ENCODE peak calls at places on chromosome 4, in seven cellular contexts. K, U, N, O, Z, R and L are unnamed samples. For H3K27me3, the result is how much of the 10 kb centered on the place peaks cover.

GRCh38 chr4:41452484-41453225 is 85.3 kb upstream of the LIMCH1 start:
- DNase-seq in U (no peak), K (no peak), O (no peak), R (no peak), N (no peak), Z (no peak), L (no peak)

GRCh38 chr4:32700838-32701237 is 1980.7 kb downstream of the PCDH7 start:
- DNase-seq in R (no peak), K (no peak), U (no peak), O (no peak), Z (no peak), N (no peak), L (no peak)

GRCh38 chr4:72842323-72842722 is 227.2 kb downstream of the COX18 start:
- DNase-seq in N (no peak), U (peak), Z (no peak), K (no peak), O (no peak), R (no peak), L (no peak)

GRCh38 chr4:41957634-41958033 is 22.4 kb downstream of the TMEM33 start:
- DNase-seq in R (no peak), K (peak), Z (no peak), N (no peak), U (no peak), O (peak), L (no peak)

GRCh38 chr4:8341691-8342090 is 72.1 kb downstream of the HTRA3 start:
- DNase-seq in U (no peak), O (no peak), R (no peak), K (no peak), Z (peak), N (peak), L (no peak)

GRCh38 chr4:173698557-173699262 is 168.7 kb upstream of the HAND2 start:
- DNase-seq in U (no peak), N (no peak), R (no peak), O (no peak), K (no peak), Z (peak), L (no peak)

GRCh38 chr4:74930166-74930565 is 2.8 kb upstream of the PARM1 start:
- DNase-seq in U (no peak), O (no peak), Z (no peak), N (no peak), R (no peak), K (no peak), L (no peak)

GRCh38 chr4:10581022-10581421 is 103.5 kb downstream of the CLNK start:
- DNase-seq in R (no peak), O (no peak), U (no peak), Z (no peak), K (no peak), N (no peak), L (no peak)

GRCh38 chr4:175827510-175827909 is 15.4 kb upstream of the GPM6A start:
- DNase-seq in U (no peak), K (no peak), O (no peak), R (no peak), N (no peak), Z (no peak), L (no peak)

GRCh38 chr4:39718366-39719323 is 20.7 kb downstream of the UBE2K start:
- DNase-seq in R (no peak), N (no peak), O (no peak), Z (no peak), K (no peak), U (no peak), L (no peak)

GRCh38 chr4:41135761-41136160 is 78.6 kb downstream of the APBB2 start:
- DNase-seq in O (no peak), K (no peak), Z (no peak), R (no peak), N (no peak), U (peak), L (no peak)

GRCh38 chr4:93467484-93468155 is 360.9 kb upstream of the ATOH1 start:
- DNase-seq in Z (no peak), K (peak), R (no peak), N (no peak), O (no peak), U (no peak), L (no peak)

GRCh38 chr4:140296335-140296753 is 77.1 kb upstream of the SCOC start:
- DNase-seq in O (peak), U (peak), N (peak), R (no peak), K (no peak), Z (peak), L (no peak)

GRCh38 chr4:84804126-84804525 is 162.4 kb downstream of the WDFY3 start:
- DNase-seq in U (no peak), N (no peak), K (no peak), R (no peak), Z (no peak), O (peak), L (no peak)

GRCh38 chr4:155610143-155610542 is 56.5 kb upstream of the GUCY1A1 start:
- DNase-seq in N (no peak), K (no peak), U (no peak), R (no peak), Z (no peak), O (no peak), L (no peak)

GRCh38 chr4:38368612-38369011 is 295.4 kb upstream of the KLF3 start:
- DNase-seq in K (no peak), Z (no peak), O (peak), N (no peak), U (no peak), R (no peak), L (no peak)

GRCh38 chr4:47741200-47741599 is 96.7 kb downstream of the CORIN start:
- DNase-seq in R (no peak), N (no peak), O (peak), Z (no peak), K (no peak), U (peak), L (no peak)

GRCh38 chr4:98448923-98449322 is 187.7 kb downstream of the RAP1GDS1 start:
- DNase-seq in N (no peak), O (no peak), U (peak), Z (peak), R (no peak), K (peak), L (peak)

GRCh38 chr4:21901831-21902230 is 46.7 kb downstream of the KCNIP4 start:
- DNase-seq in U (peak), O (peak), Z (no peak), N (no peak), K (no peak), R (no peak), L (no peak)

GRCh38 chr4:151644625-151645024 is 116.2 kb downstream of the GATB start:
- DNase-seq in O (no peak), U (no peak), R (no peak), N (no peak), Z (no peak), K (peak), L (no peak)

GRCh38 chr4:2714918-2715317 is 41.2 kb downstream of the TNIP2 start:
- DNase-seq in U (no peak), K (no peak), Z (no peak), O (no peak), R (no peak), N (no peak), L (no peak)

GRCh38 chr4:150217192-150217591 is 138.9 kb downstream of the DCLK2 start:
- DNase-seq in O (peak), K (peak), R (no peak), Z (no peak), N (no peak), U (peak), L (no peak)

GRCh38 chr4:79650794-79651431 is 242.9 kb upstream of the GK2 start:
- DNase-seq in U (peak), O (peak), R (no peak), Z (no peak), N (no peak), K (no peak), L (no peak)

GRCh38 chr4:19030048-19030447 is 1008.5 kb upstream of the LCORL start:
- DNase-seq in Z (no peak), R (no peak), N (no peak), U (no peak), O (no peak), K (peak), L (no peak)

GRCh38 chr4:100566396-100566795 is 48.6 kb upstream of the EMCN start:
- DNase-seq in K (no peak), N (no peak), Z (no peak), R (no peak), U (no peak), O (no peak), L (no peak)

GRCh38 chr4:170027181-170027829 is 1.1 kb upstream of the MFAP3L start:
- DNase-seq in O (peak), U (peak), N (peak), R (peak), Z (peak), K (peak), L (peak)

GRCh38 chr4:123250843-123251242 is 145.8 kb upstream of the SPRY1 start:
- DNase-seq in K (no peak), R (no peak), N (peak), O (peak), U (peak), Z (peak), L (no peak)

GRCh38 chr4:154622598-154622997 is 10.1 kb upstream of the FGG start:
- DNase-seq in O (peak), R (no peak), N (no peak), K (peak), Z (no peak), U (peak), L (no peak)

GRCh38 chr4:823761-824460 is 2.0 kb downstream of the CPLX1 start:
- DNase-seq in N (no peak), U (no peak), Z (no peak), K (no peak), R (peak), O (no peak), L (peak)

GRCh38 chr4:4803216-4803903 is 56.1 kb upstream of the MSX1 start:
- DNase-seq in U (no peak), Z (no peak), K (no peak), O (no peak), N (no peak), R (no peak), L (no peak)

GRCh38 chr4:119540249-119540648 is 88.4 kb downstream of the PDE5A start:
- DNase-seq in U (peak), Z (no peak), N (no peak), R (no peak), O (no peak), K (no peak), L (no peak)

GRCh38 chr4:111074523-111075114 is 451.7 kb upstream of the PITX2 start:
- DNase-seq in Z (no peak), R (peak), O (no peak), K (no peak), N (no peak), U (no peak), L (no peak)

GRCh38 chr4:25058796-25059195 is 28.1 kb upstream of the LGI2 start:
- DNase-seq in R (no peak), U (no peak), O (no peak), N (no peak), Z (no peak), K (no peak), L (no peak)
- H3K27me3 ChIP-seq in R (under half), U (under half), O (under half), N (under half), Z (under half), K (under half), L (under half)

DNA sequence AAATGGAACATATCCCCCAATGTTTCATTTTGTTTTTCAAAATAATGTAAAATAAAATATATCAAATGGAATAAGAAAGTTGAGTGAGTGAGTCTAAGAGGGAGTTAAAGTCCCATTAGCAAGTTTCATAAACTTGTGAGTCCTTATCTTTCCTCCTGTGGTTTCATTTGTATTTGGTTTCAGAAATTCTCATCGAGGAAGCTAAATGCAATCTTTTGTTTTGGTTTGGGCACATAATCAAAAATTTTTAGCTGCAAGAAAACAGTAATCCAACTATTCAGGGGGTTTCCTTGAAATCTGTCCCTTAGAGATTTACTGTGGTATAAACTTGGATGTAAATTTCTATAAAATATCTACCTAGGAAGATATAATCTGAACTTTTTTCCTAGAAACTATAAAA is 124.2 kb downstream of the CAMK2D start:
- DNase-seq in N (no peak), R (no peak), U (peak), K (no peak), Z (no peak), O (peak), L (no peak)
- H3K27ac ChIP-seq in N (no peak), R (no peak), U (no peak), K (no peak), Z (peak), O (no peak), L (peak)

GRCh38 chr4:182859730-182860129 is 57.5 kb downstream of the DCTD start:
- DNase-seq in U (no peak), Z (no peak), O (no peak), K (no peak), N (no peak), R (no peak), L (peak)
- H3K4me3 ChIP-seq in U (no peak), Z (no peak), O (no peak), K (no peak), N (no peak), R (no peak), L (no peak)

GRCh38 chr4:71188197-71188625 is 150.6 kb upstream of the SLC4A4 start:
- DNase-seq in U (no peak), N (no peak), R (no peak), Z (no peak), K (peak), O (peak), L (no peak)

GRCh38 chr4:71187399-71188196 is 151.2 kb upstream of the SLC4A4 start:
- DNase-seq in K (peak), N (no peak), O (peak), Z (peak), U (peak), R (peak), L (peak)

GRCh38 chr4:71186257-71186565 is 152.6 kb upstream of the SLC4A4 start:
- DNase-seq in U (no peak), K (no peak), Z (no peak), R (no peak), O (no peak), N (no peak), L (no peak)

GRCh38 chr4:71188951-71189350 is 149.9 kb upstream of the SLC4A4 start:
- DNase-seq in Z (no peak), O (peak), N (no peak), R (no peak), U (no peak), K (no peak), L (no peak)

GRCh38 chr4:71186566-71187398 is 152.0 kb upstream of the SLC4A4 start:
- DNase-seq in N (no peak), O (peak), U (peak), R (peak), K (peak), Z (peak), L (peak)
- H3K27me3 ChIP-seq in N (under half), O (under half), U (under half), R (under half), K (under half), Z (under half), L (under half)

GRCh38 chr4:54228064-54228527 is 997 bp upstream of the PDGFRA start:
- DNase-seq in U (peak), Z (peak), O (peak), R (peak), N (peak), K (peak), L (peak)
- H3K27ac ChIP-seq in U (no peak), Z (peak), O (peak), R (peak), N (peak), K (peak), L (no peak)

GRCh38 chr4:186554485-186554884 is 882 bp downstream of the MTNR1A start:
- DNase-seq in R (no peak), U (peak), K (peak), N (no peak), Z (no peak), O (peak), L (peak)
- H3K4me3 ChIP-seq in R (peak), U (peak), K (peak), N (no peak), Z (peak), O (no peak), L (no peak)

DNA sequence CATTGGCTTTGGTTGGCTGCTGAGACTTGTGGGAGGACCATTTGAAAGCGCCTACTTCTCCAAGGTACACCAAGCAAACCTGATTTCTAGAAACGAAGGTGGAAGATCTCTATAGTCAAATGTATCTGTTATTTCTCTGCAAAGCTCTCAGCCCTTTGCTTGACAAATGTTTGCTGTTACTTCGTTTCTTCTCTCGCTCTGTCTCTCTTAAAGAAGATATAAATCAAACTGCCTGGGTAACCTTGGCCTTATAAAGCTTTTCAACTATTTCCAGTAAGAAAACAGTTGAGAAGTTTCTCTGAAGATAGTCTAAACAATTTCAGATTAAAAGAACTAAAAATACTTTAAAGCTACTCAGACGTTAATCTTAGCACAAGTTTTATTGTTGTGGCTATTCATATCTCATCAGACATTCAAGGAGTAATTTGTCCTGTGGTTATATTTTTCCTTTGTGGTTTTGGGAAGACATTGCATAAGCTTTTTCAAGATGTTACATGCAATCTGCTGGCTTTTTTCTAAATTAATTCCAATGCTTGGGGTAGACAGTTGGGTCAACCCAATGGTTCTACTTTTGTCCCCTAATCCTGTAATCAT is 22.6 kb downstream of the HOPX start:
- DNase-seq in Z (no peak), U (peak), O (no peak), K (no peak), R (no peak), N (no peak), L (no peak)
- H3K27me3 ChIP-seq in Z (under half), U (under half), O (under half), K (half or more), R (under half), N (under half), L (under half)

GRCh38 chr4:147847947-147848590 is 116.2 kb downstream of the ARHGAP10 start:
- DNase-seq in U (no peak), O (peak), R (no peak), N (no peak), K (no peak), Z (no peak), L (no peak)
- H3K27ac ChIP-seq in U (no peak), O (no peak), R (no peak), N (no peak), K (no peak), Z (peak), L (no peak)

GRCh38 chr4:177323416-177323815 is 13.7 kb downstream of the NEIL3 start:
- DNase-seq in Z (no peak), N (no peak), O (no peak), K (no peak), R (no peak), U (no peak), L (no peak)

GRCh38 chr4:177320721-177321120 is 11.0 kb downstream of the NEIL3 start:
- DNase-seq in R (no peak), Z (no peak), K (no peak), N (no peak), U (no peak), O (no peak), L (no peak)

GRCh38 chr4:177321647-177322046 is 12.0 kb downstream of the NEIL3 start:
- DNase-seq in U (no peak), O (no peak), Z (no peak), R (no peak), K (no peak), N (no peak), L (no peak)

GRCh38 chr4:177322156-177322685 is 12.5 kb downstream of the NEIL3 start:
- DNase-seq in K (no peak), U (no peak), Z (no peak), N (no peak), R (no peak), O (peak), L (no peak)

GRCh38 chr4:177322881-177323280 is 13.2 kb downstream of the NEIL3 start:
- DNase-seq in O (no peak), N (no peak), Z (no peak), K (no peak), R (no peak), U (no peak), L (no peak)
- H3K4me3 ChIP-seq in O (no peak), N (no peak), Z (no peak), K (no peak), R (no peak), U (no peak), L (no peak)